ENCODE peak calls at places on chromosomes 1 and 21, in nine cellular contexts. One of them, this sample, is unnamed.
A peak's percentile ranks its signal among the peaks of the same experiment; 100 is the strongest.

GRCh38 chr1:76463838-76464237 is 389.3 kb downstream of the ST6GALNAC3 start:
- DNase-seq in AG04450: no peak
- DNase-seq in cardiac fibroblast: no peak
- DNase-seq in left ventricle myocardium inferior: no peak
- DNase-seq in A549: no peak
- DNase-seq in endodermal cell: no peak
- DNase-seq in body of pancreas: no peak
- DNase-seq in lower lobe of right lung: no peak
- DNase-seq in cardiac muscle cell: no peak
- DNase-seq in this sample: no peak

GRCh38 chr1:210294991-210295773 is 33.5 kb upstream of the HHAT start:
- DNase-seq in A549: no peak
- DNase-seq in cardiac muscle cell: peak; percentile 52
- DNase-seq in lower lobe of right lung: peak; percentile 56
- DNase-seq in body of pancreas: no peak
- DNase-seq in AG04450: no peak
- DNase-seq in left ventricle myocardium inferior: peak; percentile 69
- DNase-seq in endodermal cell: peak; percentile 90
- DNase-seq in cardiac fibroblast: peak; percentile 14
- DNase-seq in this sample: peak; percentile 13

GRCh38 chr1:119347858-119348257 is 20.7 kb upstream of the HAO2 start:
- DNase-seq in lower lobe of right lung: no peak
- DNase-seq in AG04450: no peak
- DNase-seq in A549: no peak
- DNase-seq in cardiac fibroblast: peak; percentile 56
- DNase-seq in left ventricle myocardium inferior: no peak
- DNase-seq in endodermal cell: no peak
- DNase-seq in body of pancreas: no peak
- DNase-seq in cardiac muscle cell: no peak
- DNase-seq in this sample: peak; percentile 27

GRCh38 chr1:31627301-31627929 is 9.9 kb downstream of the HCRTR1 start:
- DNase-seq in endodermal cell: no peak
- DNase-seq in body of pancreas: peak; percentile 67
- DNase-seq in cardiac muscle cell: peak; percentile 36
- DNase-seq in lower lobe of right lung: peak; percentile 85
- DNase-seq in cardiac fibroblast: no peak
- DNase-seq in A549: no peak
- DNase-seq in AG04450: no peak
- DNase-seq in left ventricle myocardium inferior: peak; percentile 72
- DNase-seq in this sample: no peak

GRCh38 chr21:30443226-30443625 is 3.2 kb downstream of the KRTAP15-1 start:
- DNase-seq in left ventricle myocardium inferior: no peak
- DNase-seq in cardiac fibroblast: no peak
- DNase-seq in endodermal cell: no peak
- DNase-seq in cardiac muscle cell: no peak
- DNase-seq in lower lobe of right lung: no peak
- DNase-seq in body of pancreas: no peak
- DNase-seq in AG04450: no peak
- DNase-seq in A549: no peak
- DNase-seq in this sample: no peak

GRCh38 chr21:42044871-42045495 is 26.1 kb upstream of the UMODL1 start:
- DNase-seq in AG04450: no peak
- DNase-seq in body of pancreas: no peak
- DNase-seq in endodermal cell: no peak
- DNase-seq in A549: no peak
- DNase-seq in left ventricle myocardium inferior: no peak
- DNase-seq in cardiac fibroblast: no peak
- DNase-seq in cardiac muscle cell: no peak
- DNase-seq in lower lobe of right lung: peak; percentile 28
- DNase-seq in this sample: peak; percentile 42

GRCh38 chr1:228445867-228446584 is 29.4 kb upstream of the TRIM17 start:
- DNase-seq in body of pancreas: no peak
- DNase-seq in left ventricle myocardium inferior: no peak
- DNase-seq in endodermal cell: peak; percentile 81
- DNase-seq in cardiac fibroblast: peak; percentile 50
- DNase-seq in lower lobe of right lung: no peak
- DNase-seq in AG04450: no peak
- DNase-seq in A549: peak; percentile 39
- DNase-seq in cardiac muscle cell: peak; percentile 82
- DNase-seq in this sample: peak; percentile 52

GRCh38 chr1:162147760-162148159 is 78.3 kb downstream of the NOS1AP start:
- DNase-seq in AG04450: no peak
- DNase-seq in lower lobe of right lung: no peak
- DNase-seq in left ventricle myocardium inferior: no peak
- DNase-seq in A549: no peak
- DNase-seq in endodermal cell: peak; percentile 88
- DNase-seq in cardiac fibroblast: no peak
- DNase-seq in cardiac muscle cell: no peak
- DNase-seq in body of pancreas: no peak
- DNase-seq in this sample: no peak

GRCh38 chr1:226638608-226639007 is 90.0 kb downstream of the STUM start:
- DNase-seq in endodermal cell: no peak
- DNase-seq in left ventricle myocardium inferior: peak; percentile 31
- DNase-seq in cardiac muscle cell: no peak
- DNase-seq in lower lobe of right lung: peak; percentile 33
- DNase-seq in AG04450: no peak
- DNase-seq in cardiac fibroblast: no peak
- DNase-seq in A549: no peak
- DNase-seq in body of pancreas: no peak
- DNase-seq in this sample: no peak

GRCh38 chr1:84969489-84970250 is 27.2 kb downstream of the MCOLN2 start:
- DNase-seq in left ventricle myocardium inferior: no peak
- DNase-seq in lower lobe of right lung: no peak
- DNase-seq in body of pancreas: no peak
- DNase-seq in cardiac fibroblast: peak; percentile 13
- DNase-seq in endodermal cell: no peak
- DNase-seq in A549: no peak
- DNase-seq in cardiac muscle cell: no peak
- DNase-seq in AG04450: no peak
- DNase-seq in this sample: no peak

GRCh38 chr1:215905493-215906095 is 338.5 kb downstream of the KCTD3 start:
- DNase-seq in cardiac fibroblast: no peak
- DNase-seq in body of pancreas: no peak
- DNase-seq in A549: no peak
- DNase-seq in cardiac muscle cell: no peak
- DNase-seq in AG04450: no peak
- DNase-seq in lower lobe of right lung: no peak
- DNase-seq in endodermal cell: no peak
- DNase-seq in left ventricle myocardium inferior: no peak
- DNase-seq in this sample: no peak

GRCh38 chr1:206457408-206457807 is 12.9 kb upstream of the IKBKE start:
- DNase-seq in AG04450: no peak
- DNase-seq in A549: no peak
- DNase-seq in body of pancreas: no peak
- DNase-seq in cardiac muscle cell: no peak
- DNase-seq in cardiac fibroblast: no peak
- DNase-seq in endodermal cell: no peak
- DNase-seq in left ventricle myocardium inferior: no peak
- DNase-seq in lower lobe of right lung: no peak
- DNase-seq in this sample: peak; percentile 59

GRCh38 chr1:113929750-113930498 is 800 bp downstream of the HIPK1 start:
- DNase-seq in left ventricle myocardium inferior: peak; percentile 31
- DNase-seq in endodermal cell: no peak
- DNase-seq in lower lobe of right lung: peak; percentile 78
- DNase-seq in AG04450: no peak
- DNase-seq in cardiac fibroblast: peak; percentile 39
- DNase-seq in cardiac muscle cell: peak; percentile 34
- DNase-seq in A549: no peak
- DNase-seq in body of pancreas: peak; percentile 68
- DNase-seq in this sample: peak; percentile 48

GRCh38 chr1:28512058-28512611 is 6.3 kb downstream of the RCC1 start:
- DNase-seq in left ventricle myocardium inferior: no peak
- DNase-seq in cardiac muscle cell: peak; percentile 27
- DNase-seq in AG04450: no peak
- DNase-seq in endodermal cell: peak; percentile 62
- DNase-seq in A549: peak; percentile 49
- DNase-seq in body of pancreas: no peak
- DNase-seq in lower lobe of right lung: no peak
- DNase-seq in cardiac fibroblast: peak; percentile 42
- DNase-seq in this sample: no peak

GRCh38 chr1:28508435-28508754 is 2.6 kb downstream of the RCC1 start:
- DNase-seq in cardiac fibroblast: peak; percentile 32
- DNase-seq in AG04450: no peak
- DNase-seq in lower lobe of right lung: no peak
- DNase-seq in left ventricle myocardium inferior: no peak
- DNase-seq in A549: no peak
- DNase-seq in endodermal cell: no peak
- DNase-seq in cardiac muscle cell: peak; percentile 32
- DNase-seq in body of pancreas: no peak
- DNase-seq in this sample: no peak

GRCh38 chr1:28510350-28511223 is 4.7 kb downstream of the RCC1 start:
- DNase-seq in cardiac fibroblast: peak; percentile 63
- DNase-seq in A549: peak; percentile 40
- DNase-seq in lower lobe of right lung: no peak
- DNase-seq in left ventricle myocardium inferior: no peak
- DNase-seq in AG04450: no peak
- DNase-seq in endodermal cell: peak; percentile 74
- DNase-seq in body of pancreas: no peak
- DNase-seq in cardiac muscle cell: peak; percentile 61
- DNase-seq in this sample: peak; percentile 68

GRCh38 chr1:28507646-28508434 is 2.0 kb downstream of the RCC1 start:
- DNase-seq in cardiac muscle cell: peak; percentile 21
- DNase-seq in endodermal cell: no peak
- DNase-seq in body of pancreas: no peak
- DNase-seq in cardiac fibroblast: peak; percentile 25
- DNase-seq in lower lobe of right lung: no peak
- DNase-seq in left ventricle myocardium inferior: no peak
- DNase-seq in A549: no peak
- DNase-seq in AG04450: no peak
- DNase-seq in this sample: no peak

GRCh38 chr1:28509705-28510349 is 4.0 kb downstream of the RCC1 start:
- DNase-seq in AG04450: no peak
- DNase-seq in lower lobe of right lung: no peak
- DNase-seq in left ventricle myocardium inferior: no peak
- DNase-seq in endodermal cell: peak; percentile 67
- DNase-seq in cardiac fibroblast: peak; percentile 57
- DNase-seq in body of pancreas: no peak
- DNase-seq in cardiac muscle cell: peak; percentile 46
- DNase-seq in A549: no peak
- DNase-seq in this sample: no peak
- H3K4me3 ChIP-seq in AG04450: peak overlapping the region; percentile 95
- H3K4me3 ChIP-seq in lower lobe of right lung: peak overlapping the region; percentile 90
- H3K4me3 ChIP-seq in left ventricle myocardium inferior: no peak overlapping the region
- H3K4me3 ChIP-seq in endodermal cell: peak overlapping the region; percentile 93
- H3K4me3 ChIP-seq in cardiac fibroblast: peak overlapping the region; percentile 14
- H3K4me3 ChIP-seq in body of pancreas: no peak overlapping the region
- H3K4me3 ChIP-seq in cardiac muscle cell: no peak overlapping the region
- H3K4me3 ChIP-seq in A549: peak overlapping the region; percentile 99
- H3K4me3 ChIP-seq in this sample: peak overlapping the region; percentile 98

GRCh38 chr1:96240438-96240837 is 481.1 kb upstream of the PTBP2 start:
- DNase-seq in left ventricle myocardium inferior: no peak
- DNase-seq in endodermal cell: no peak
- DNase-seq in cardiac muscle cell: no peak
- DNase-seq in A549: no peak
- DNase-seq in cardiac fibroblast: no peak
- DNase-seq in AG04450: no peak
- DNase-seq in lower lobe of right lung: no peak
- DNase-seq in body of pancreas: no peak
- DNase-seq in this sample: no peak

GRCh38 chr1:96233422-96233821 is 488.2 kb upstream of the PTBP2 start:
- DNase-seq in lower lobe of right lung: no peak
- DNase-seq in cardiac muscle cell: no peak
- DNase-seq in body of pancreas: no peak
- DNase-seq in left ventricle myocardium inferior: no peak
- DNase-seq in endodermal cell: no peak
- DNase-seq in AG04450: no peak
- DNase-seq in A549: no peak
- DNase-seq in cardiac fibroblast: no peak
- DNase-seq in this sample: no peak

GRCh38 chr1:96234299-96234698 is 487.3 kb upstream of the PTBP2 start:
- DNase-seq in A549: peak; percentile 23
- DNase-seq in body of pancreas: peak; percentile 48
- DNase-seq in lower lobe of right lung: peak; percentile 61
- DNase-seq in cardiac fibroblast: peak; percentile 59
- DNase-seq in left ventricle myocardium inferior: peak; percentile 14
- DNase-seq in AG04450: no peak
- DNase-seq in cardiac muscle cell: peak; percentile 81
- DNase-seq in endodermal cell: peak; percentile 58
- DNase-seq in this sample: peak; percentile 78

GRCh38 chr1:96238426-96238825 is 483.2 kb upstream of the PTBP2 start:
- DNase-seq in cardiac muscle cell: no peak
- DNase-seq in AG04450: no peak
- DNase-seq in A549: no peak
- DNase-seq in lower lobe of right lung: no peak
- DNase-seq in body of pancreas: no peak
- DNase-seq in left ventricle myocardium inferior: no peak
- DNase-seq in endodermal cell: no peak
- DNase-seq in cardiac fibroblast: no peak
- DNase-seq in this sample: no peak

DNA sequence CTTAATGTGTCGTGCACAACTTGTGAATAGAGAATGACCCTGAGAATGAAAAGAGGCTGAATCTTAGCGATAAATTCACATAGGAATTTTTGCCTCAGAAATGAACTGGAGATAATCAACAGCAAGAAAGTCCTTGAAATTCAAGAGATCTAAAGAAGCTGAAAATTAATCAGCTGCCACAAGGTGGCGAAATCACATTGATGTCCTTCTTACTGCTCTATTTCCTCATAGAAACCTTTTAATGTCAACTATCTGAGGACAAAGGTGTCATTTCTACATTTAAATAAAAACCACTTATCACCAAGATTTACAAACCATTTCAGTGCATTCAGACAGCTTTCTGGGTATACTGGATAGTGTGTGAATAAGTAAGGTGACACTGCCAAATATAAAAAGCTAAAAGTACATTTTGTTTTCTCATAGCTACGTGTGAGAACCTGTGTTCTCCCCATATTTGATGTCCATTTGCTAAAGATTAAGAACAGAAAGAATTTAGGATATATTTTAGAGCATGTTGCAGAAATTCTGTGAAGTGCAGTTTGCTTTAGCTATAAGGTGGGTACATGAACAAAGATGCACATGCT is 485.3 kb upstream of the PTBP2 start:
- DNase-seq in AG04450: peak; percentile 30
- DNase-seq in lower lobe of right lung: no peak
- DNase-seq in cardiac fibroblast: peak; percentile 83
- DNase-seq in A549: peak; percentile 51
- DNase-seq in cardiac muscle cell: peak; percentile 79
- DNase-seq in left ventricle myocardium inferior: no peak
- DNase-seq in endodermal cell: peak; percentile 65
- DNase-seq in body of pancreas: peak; percentile 34
- DNase-seq in this sample: peak; percentile 65
- TF ChIP-seq CTCF in AG04450: peak; percentile 65
- TF ChIP-seq CTCF in lower lobe of right lung: peak; percentile 64
- TF ChIP-seq CTCF in cardiac fibroblast: peak; percentile 40
- TF ChIP-seq CTCF in A549: peak; percentile 53
- TF ChIP-seq CTCF in cardiac muscle cell: peak; percentile 51
- TF ChIP-seq CTCF in left ventricle myocardium inferior: peak; percentile 64
- TF ChIP-seq CTCF in endodermal cell: peak; percentile 87
- TF ChIP-seq CTCF in body of pancreas: peak; percentile 43
- TF ChIP-seq CTCF in this sample: peak; percentile 60

GRCh38 chr1:202011994-202012393 is 1.6 kb downstream of the ELF3 start:
- DNase-seq in lower lobe of right lung: no peak
- DNase-seq in body of pancreas: no peak
- DNase-seq in AG04450: no peak
- DNase-seq in cardiac muscle cell: no peak
- DNase-seq in left ventricle myocardium inferior: no peak
- DNase-seq in endodermal cell: no peak
- DNase-seq in A549: peak; percentile 62
- DNase-seq in cardiac fibroblast: no peak
- DNase-seq in this sample: no peak
- H3K4me3 ChIP-seq in lower lobe of right lung: peak overlapping the region; percentile 57
- H3K4me3 ChIP-seq in body of pancreas: peak overlapping the region; percentile 93
- H3K4me3 ChIP-seq in AG04450: no peak overlapping the region
- H3K4me3 ChIP-seq in cardiac muscle cell: no peak overlapping the region
- H3K4me3 ChIP-seq in left ventricle myocardium inferior: no peak overlapping the region
- H3K4me3 ChIP-seq in endodermal cell: no peak overlapping the region
- H3K4me3 ChIP-seq in A549: peak overlapping the region; percentile 95
- H3K4me3 ChIP-seq in cardiac fibroblast: no peak overlapping the region
- H3K4me3 ChIP-seq in this sample: peak overlapping the region; percentile 63

GRCh38 chr1:25532970-25533369 is 10.4 kb upstream of the LDLRAP1 start:
- DNase-seq in AG04450: no peak
- DNase-seq in endodermal cell: no peak
- DNase-seq in cardiac fibroblast: no peak
- DNase-seq in body of pancreas: no peak
- DNase-seq in left ventricle myocardium inferior: no peak
- DNase-seq in A549: no peak
- DNase-seq in lower lobe of right lung: no peak
- DNase-seq in cardiac muscle cell: no peak
- DNase-seq in this sample: no peak
- TF ChIP-seq CTCF in AG04450: no peak
- TF ChIP-seq CTCF in endodermal cell: no peak
- TF ChIP-seq CTCF in cardiac fibroblast: no peak
- TF ChIP-seq CTCF in body of pancreas: no peak
- TF ChIP-seq CTCF in left ventricle myocardium inferior: no peak
- TF ChIP-seq CTCF in A549: no peak
- TF ChIP-seq CTCF in lower lobe of right lung: no peak
- TF ChIP-seq CTCF in cardiac muscle cell: no peak
- TF ChIP-seq CTCF in this sample: no peak